ENCODE peak calls at places on chromosome 9, in six cellular contexts. G, X, D, V, A and Z are unnamed samples.

GRCh38 chr9:113155911-113156559 is 5.2 kb downstream of the SLC31A2 start:
- DNase-seq in G (no peak), X (no peak), D (no peak), V (no peak), A (no peak), Z (no peak)

GRCh38 chr9:73132034-73132776 is 19.5 kb upstream of the ANXA1 start:
- DNase-seq in G (peak), X (peak), D (peak), V (no peak), A (peak), Z (peak)

GRCh38 chr9:72280913-72281500 is 84.0 kb downstream of the ZFAND5 start:
- DNase-seq in G (peak), X (peak), D (peak), V (peak), A (peak), Z (peak)

GRCh38 chr9:133731876-133732321 is 6.3 kb downstream of the SARDH start:
- DNase-seq in G (no peak), X (peak), D (peak), V (no peak), A (peak), Z (peak)

GRCh38 chr9:133488686-133489252 is 9.9 kb upstream of the SLC2A6 start:
- DNase-seq in G (no peak), X (no peak), D (no peak), V (no peak), A (no peak), Z (peak)

GRCh38 chr9:33778700-33779351 is 16.5 kb upstream of the PRSS3 start:
- DNase-seq in G (no peak), X (peak), D (peak), V (peak), A (peak), Z (peak)

GRCh38 chr9:98199388-98200033 is 7.1 kb upstream of the CORO2A start:
- DNase-seq in G (no peak), X (no peak), D (no peak), V (no peak), A (no peak), Z (no peak)

GRCh38 chr9:136539427-136540412 is 6.1 kb downstream of the NOTCH1 start:
- DNase-seq in G (peak), X (peak), D (peak), V (no peak), A (peak), Z (peak)

GRCh38 chr9:127417130-127418036 is 6.8 kb upstream of the ZNF79 start:
- DNase-seq in G (no peak), X (no peak), D (no peak), V (no peak), A (no peak), Z (no peak)

GRCh38 chr9:28014212-28014611 is 440.9 kb upstream of the C9orf72 start:
- DNase-seq in G (no peak), X (no peak), D (no peak), V (no peak), A (no peak), Z (no peak)

GRCh38 chr9:591292-591691 is 250.2 kb upstream of the DMRT1 start:
- DNase-seq in G (no peak), X (peak), D (peak), V (no peak), A (no peak), Z (peak)

GRCh38 chr9:27212191-27212590 is 84.8 kb downstream of the EQTN start:
- DNase-seq in G (no peak), X (no peak), D (no peak), V (no peak), A (no peak), Z (no peak)

GRCh38 chr9:27293046-27293445 is 3.9 kb downstream of the EQTN start:
- DNase-seq in G (no peak), X (no peak), D (no peak), V (no peak), A (no peak), Z (no peak)

GRCh38 chr9:2125909-2126308 is 110.8 kb downstream of the SMARCA2 start:
- DNase-seq in G (no peak), X (peak), D (no peak), V (no peak), A (no peak), Z (no peak)

GRCh38 chr9:104388071-104388470 is 116.0 kb upstream of the OR13F1 start:
- DNase-seq in G (no peak), X (no peak), D (no peak), V (no peak), A (no peak), Z (no peak)

GRCh38 chr9:118578467-118578866 is 790.8 kb downstream of the BRINP1 start:
- DNase-seq in G (no peak), X (peak), D (no peak), V (no peak), A (peak), Z (no peak)

GRCh38 chr9:2559212-2560152 is 62.1 kb upstream of the VLDLR start:
- DNase-seq in G (peak), X (no peak), D (peak), V (no peak), A (peak), Z (peak)

GRCh38 chr9:13485068-13485596 is 205.6 kb upstream of the MPDZ start:
- DNase-seq in G (peak), X (no peak), D (no peak), V (no peak), A (peak), Z (no peak)

GRCh38 chr9:108419379-108419778 is 436.4 kb downstream of the ACTL7B start:
- DNase-seq in G (no peak), X (no peak), D (no peak), V (no peak), A (no peak), Z (no peak)

GRCh38 chr9:126114850-126115460 is 211.7 kb upstream of the MVB12B start:
- DNase-seq in G (no peak), X (no peak), D (no peak), V (no peak), A (no peak), Z (no peak)

GRCh38 chr9:91383577-91383976 is 21.9 kb upstream of the AUH start:
- DNase-seq in G (no peak), X (no peak), D (no peak), V (no peak), A (no peak), Z (no peak)